ENCODE peak calls at places on chromosomes 1 and 21, in six cellular contexts. J is pancreas, D is fibroblast of lung, Q is left ventricle myocardium inferior, K is colonic mucosa, T is Peyer's patch. A is an unnamed sample.

GRCh38 chr1:164637461-164638375 is 78.7 kb downstream of the PBX1 start:
- DNase-seq in J (peak; percentile 80), D (peak; percentile 55), Q (peak; percentile 57), K (no peak), T (no peak), A (no peak)

GRCh38 chr1:145956776-145957442 is 908 bp downstream of the LIX1L start:
- DNase-seq in J (no peak), D (peak; percentile 65), Q (peak; percentile 31), K (no peak), T (peak; percentile 45), A (no peak)

GRCh38 chr1:113307771-113308451 is 82.4 kb upstream of the MAGI3 start:
- DNase-seq in J (no peak), D (peak; percentile 26), Q (no peak), K (no peak), T (no peak), A (no peak)

GRCh38 chr1:50704126-50704525 is 255.9 kb downstream of the FAF1 start:
- DNase-seq in J (peak; percentile 13), D (peak; percentile 50), Q (no peak), K (no peak), T (no peak), A (no peak)

GRCh38 chr1:116471241-116471640 is 98.2 kb downstream of the ATP1A1 start:
- DNase-seq in J (no peak), D (no peak), Q (no peak), K (no peak), T (no peak), A (no peak)

GRCh38 chr1:226274138-226274537 is 34.8 kb downstream of the LIN9 start:
- DNase-seq in J (no peak), D (no peak), Q (no peak), K (no peak), T (no peak), A (no peak)

GRCh38 chr1:206684478-206685255 is at the start of gene MAPKAPK2:
- DNase-seq in J (peak; percentile 71), D (peak; percentile 74), Q (peak; percentile 86), K (peak; percentile 79), T (peak; percentile 91), A (peak; percentile 88)

GRCh38 chr1:32338637-32339145 is 2.7 kb upstream of the MARCKSL1 start:
- DNase-seq in J (no peak), D (no peak), Q (no peak), K (peak; percentile 54), T (no peak), A (no peak)

GRCh38 chr1:12478612-12478985 is 139.4 kb downstream of the DHRS3 start:
- DNase-seq in J (no peak), D (no peak), Q (no peak), K (no peak), T (peak; percentile 75), A (no peak)

GRCh38 chr1:209048961-209049669 is 534.4 kb upstream of the CAMK1G start:
- DNase-seq in J (no peak), D (no peak), Q (no peak), K (no peak), T (no peak), A (no peak)

GRCh38 chr1:183100575-183100974 is 77.4 kb downstream of the LAMC1 start:
- DNase-seq in J (no peak), D (no peak), Q (no peak), K (no peak), T (no peak), A (no peak)

GRCh38 chr1:115266729-115267421 is 71.2 kb downstream of the NGF start:
- DNase-seq in J (no peak), D (no peak), Q (peak; percentile 53), K (no peak), T (no peak), A (no peak)

GRCh38 chr1:1290238-1290731 is 10.0 kb downstream of the SCNN1D start:
- DNase-seq in J (peak; percentile 78), D (peak; percentile 39), Q (peak; percentile 51), K (peak; percentile 86), T (peak; percentile 88), A (peak; percentile 70)

GRCh38 chr1:10916991-10917390 is 95.5 kb upstream of the TARDBP start:
- DNase-seq in J (no peak), D (no peak), Q (no peak), K (no peak), T (no peak), A (no peak)

GRCh38 chr1:89149229-89149628 is 23.3 kb upstream of the GBP2 start:
- DNase-seq in J (peak; percentile 29), D (peak; percentile 49), Q (peak; percentile 25), K (no peak), T (peak; percentile 61), A (no peak)

GRCh38 chr1:66175107-66175506 is 358.8 kb upstream of the SGIP1 start:
- DNase-seq in J (no peak), D (no peak), Q (no peak), K (no peak), T (no peak), A (no peak)

GRCh38 chr1:239893127-239893731 is 198.5 kb upstream of the FMN2 start:
- DNase-seq in J (no peak), D (no peak), Q (no peak), K (no peak), T (no peak), A (no peak)

GRCh38 chr1:240232548-240232947 is 140.9 kb downstream of the FMN2 start:
- DNase-seq in J (no peak), D (peak; percentile 50), Q (no peak), K (no peak), T (no peak), A (no peak)

GRCh38 chr1:160255761-160256300 is 6.5 kb downstream of the DCAF8 start:
- DNase-seq in J (no peak), D (no peak), Q (no peak), K (no peak), T (no peak), A (no peak)
- H3K4me1 ChIP-seq in J (peaks cover 31% of the 10 kb centered on the region), D (peaks cover 6% of the 10 kb centered on the region), Q (peaks cover 79% of the 10 kb centered on the region), K (no peaks in the 10 kb centered on the region), T (peaks cover 31% of the 10 kb centered on the region), A (peaks cover 53% of the 10 kb centered on the region)

GRCh38 chr1:24912359-24913273 is 17.5 kb downstream of the RUNX3 start:
- DNase-seq in J (no peak), D (no peak), Q (no peak), K (no peak), T (no peak), A (no peak)
- H3K27ac ChIP-seq in J (no peak overlapping the region), D (no peak overlapping the region), Q (no peak overlapping the region), K (no peak overlapping the region), T (peak overlapping the region; percentile 53), A (peak overlapping the region; percentile 5)

GRCh38 chr1:109930252-109930993 is 19.8 kb downstream of the CSF1 start:
- DNase-seq in J (no peak), D (no peak), Q (no peak), K (no peak), T (no peak), A (no peak)
- TF ChIP-seq CTCF in J (no peak), D (no peak), Q (no peak), K (no peak), T (no peak), A (no peak)

GRCh38 chr21:15135867-15136629 is 71.2 kb upstream of the NRIP1 start:
- DNase-seq in J (no peak), D (no peak), Q (no peak), K (no peak), T (no peak), A (no peak)

GRCh38 chr21:15141236-15141970 is 76.6 kb upstream of the NRIP1 start:
- DNase-seq in J (peak; percentile 86), D (no peak), Q (no peak), K (peak; percentile 81), T (peak; percentile 73), A (peak; percentile 62)

GRCh38 chr21:15138475-15138874 is 73.7 kb upstream of the NRIP1 start:
- DNase-seq in J (peak; percentile 66), D (no peak), Q (no peak), K (peak; percentile 66), T (peak; percentile 47), A (no peak)

GRCh38 chr21:15140321-15141019 is 75.7 kb upstream of the NRIP1 start:
- DNase-seq in J (peak; percentile 88), D (peak; percentile 13), Q (no peak), K (peak; percentile 91), T (peak; percentile 92), A (peak; percentile 41)

GRCh38 chr21:15139881-15140280 is 75.1 kb upstream of the NRIP1 start:
- DNase-seq in J (no peak), D (peak; percentile 6), Q (no peak), K (no peak), T (no peak), A (no peak)
- H3K4me1 ChIP-seq in J (peaks cover 39% of the 10 kb centered on the region), D (no peaks in the 10 kb centered on the region), Q (peaks cover 6% of the 10 kb centered on the region), K (no peaks in the 10 kb centered on the region), T (peaks cover 29% of the 10 kb centered on the region), A (peaks cover 26% of the 10 kb centered on the region)

GRCh38 chr1:198700396-198700795 is 61.6 kb downstream of the PTPRC start:
- DNase-seq in J (no peak), D (no peak), Q (no peak), K (no peak), T (no peak), A (no peak)
- H3K27ac ChIP-seq in J (no peak overlapping the region), D (no peak overlapping the region), Q (no peak overlapping the region), K (no peak overlapping the region), T (no peak overlapping the region), A (no peak overlapping the region)

DNA sequence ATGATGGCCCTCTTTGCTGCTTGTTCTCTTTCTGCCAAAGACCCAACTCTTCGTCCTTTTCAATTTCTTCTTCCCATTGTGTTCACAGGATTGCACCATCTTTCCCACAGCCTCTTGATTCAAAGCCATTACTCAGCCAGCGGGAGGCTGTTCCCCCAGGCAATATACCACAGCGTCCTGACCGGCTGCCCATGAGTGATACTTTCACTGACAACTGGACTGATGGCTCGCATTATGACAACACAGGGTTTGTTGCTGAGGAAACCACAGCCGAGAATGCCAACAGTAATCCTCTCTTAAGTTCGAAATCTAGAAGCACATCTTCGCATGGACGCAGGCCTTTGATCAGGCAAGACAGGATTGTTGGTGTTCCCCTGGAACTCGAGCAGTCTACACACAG is 167.4 kb downstream of the LRRC40 start:
- DNase-seq in J (no peak), D (no peak), Q (no peak), K (no peak), T (no peak), A (no peak)
- TF ChIP-seq CTCF in J (no peak), D (no peak), Q (no peak), K (no peak), T (no peak), A (no peak)

DNA sequence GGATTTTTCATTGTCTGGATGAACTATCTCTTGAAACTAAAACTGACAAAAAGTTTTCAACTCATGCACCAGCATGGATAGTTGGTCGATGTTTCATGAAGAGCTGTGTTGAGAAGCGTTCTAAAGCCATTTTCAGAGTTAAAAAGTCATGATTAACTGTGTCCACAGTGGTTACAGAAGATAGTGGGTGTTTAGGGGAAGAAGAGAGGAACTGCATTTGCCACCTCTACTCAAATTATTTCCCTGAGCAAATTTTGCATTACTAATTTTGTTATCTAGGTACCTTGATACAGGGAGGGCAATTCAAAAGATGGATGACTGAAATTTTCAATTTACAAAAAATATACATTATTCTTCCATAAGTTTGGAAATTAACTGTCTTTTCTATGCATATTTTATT is 15.5 kb downstream of the SAMSN1 start:
- DNase-seq in J (no peak), D (no peak), Q (no peak), K (no peak), T (no peak), A (no peak)
- H3K4me1 ChIP-seq in J (no peaks in the 10 kb centered on the region), D (no peaks in the 10 kb centered on the region), Q (peaks cover 5% of the 10 kb centered on the region), K (no peaks in the 10 kb centered on the region), T (no peaks in the 10 kb centered on the region), A (no peaks in the 10 kb centered on the region)

DNA sequence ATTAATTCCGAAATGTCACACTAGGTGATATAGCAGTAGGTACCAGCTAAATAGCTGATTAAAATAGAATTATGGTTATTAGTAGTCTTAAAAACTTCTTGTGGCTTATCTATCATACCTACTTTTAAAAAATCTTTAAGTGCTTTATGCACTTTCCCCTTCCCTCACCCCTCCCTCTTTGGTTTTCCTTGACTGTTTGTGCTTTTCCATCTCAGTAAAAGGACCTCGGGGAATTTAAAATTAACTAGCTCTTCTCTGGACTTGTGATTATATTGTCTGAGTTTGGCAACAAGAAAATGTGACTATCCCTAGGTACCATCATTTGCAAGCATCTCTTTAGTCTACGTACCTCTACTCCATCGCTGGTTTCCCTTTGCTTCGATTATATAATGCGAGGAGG is 11.2 kb downstream of the COX20 start:
- DNase-seq in J (no peak), D (no peak), Q (no peak), K (no peak), T (no peak), A (no peak)
- H3K27ac ChIP-seq in J (no peak overlapping the region), D (no peak overlapping the region), Q (no peak overlapping the region), K (no peak overlapping the region), T (no peak overlapping the region), A (no peak overlapping the region)

A was measured in lower lobe of right lung.